ENCODE peak calls at places on chromosomes 6 and 20, in ten cellular contexts. X, V, L, K, P, O, G, N, E and A are unnamed samples.

GRCh38 chr6:53761036-53761435 is 33.8 kb upstream of the LRRC1 start:
- DNase-seq in X (no peak), P (no peak), E (no peak), K (no peak), L (no peak), V (no peak), O (no peak), N (no peak), G (no peak), A (no peak)

GRCh38 chr20:21046413-21047070 is 59.6 kb downstream of the LINC00237 start:
- DNase-seq in O (no peak), V (peak; percentile 91), E (no peak), L (no peak), P (no peak), K (no peak), X (no peak), G (no peak), N (no peak), A (no peak)

GRCh38 chr20:5834436-5835005 is 84.3 kb downstream of the SHLD1 start:
- DNase-seq in X (no peak), G (no peak), N (no peak), K (no peak), O (no peak), E (no peak), P (no peak), V (no peak), L (no peak), A (no peak)

GRCh38 chr6:168314948-168315347 is 4.6 kb downstream of the DACT2 start:
- DNase-seq in V (no peak), N (no peak), X (no peak), O (no peak), K (no peak), G (no peak), P (peak; percentile 89), E (no peak), L (no peak), A (no peak)

GRCh38 chr6:169233832-169234231 is 19.8 kb downstream of the THBS2 start:
- DNase-seq in O (no peak), N (no peak), L (no peak), P (no peak), G (no peak), E (no peak), V (no peak), K (no peak), X (peak; percentile 14), A (no peak)

GRCh38 chr6:2563635-2564034 is 187.1 kb downstream of the MYLK4 start:
- DNase-seq in N (no peak), X (no peak), P (peak; percentile 19), K (no peak), L (no peak), V (no peak), G (no peak), E (no peak), O (peak; percentile 59), A (no peak)

GRCh38 chr6:143992285-143992684 is 15.8 kb downstream of the PLAGL1 start:
- DNase-seq in K (no peak), V (no peak), E (no peak), N (no peak), P (no peak), L (no peak), G (no peak), X (no peak), O (no peak), A (no peak)

GRCh38 chr6:29637247-29637646 is 4.3 kb upstream of the GABBR1 start:
- DNase-seq in X (no peak), V (no peak), E (no peak), L (no peak), K (no peak), O (no peak), G (no peak), P (no peak), N (no peak), A (no peak)

GRCh38 chr20:24149881-24150307 is 161.3 kb upstream of the GGTLC1 start:
- DNase-seq in X (no peak), E (peak; percentile 40), G (no peak), V (peak; percentile 74), K (peak; percentile 30), N (peak; percentile 41), L (no peak), O (no peak), P (no peak), A (no peak)
- TF ChIP-seq CTCF in X (no peak), E (no peak), G (peak; percentile 12), V (no peak), K (peak; percentile 41), N (peak; percentile 66), L (no peak), O (no peak), P (peak; percentile 54), A (no peak)

GRCh38 chr6:31114540-31114876 is at the start of gene PSORS1C1:
- DNase-seq in P (peak; percentile 94), K (peak; percentile 77), L (peak; percentile 89), E (peak; percentile 77), G (peak; percentile 97), X (peak; percentile 83), O (no peak), N (no peak), V (peak; percentile 94), A (no peak)

GRCh38 chr6:31113861-31114539 is 600 bp upstream of the PSORS1C1 start:
- DNase-seq in G (peak; percentile 83), V (no peak), N (no peak), K (no peak), E (no peak), X (no peak), O (no peak), P (peak; percentile 47), L (no peak), A (no peak)

GRCh38 chr6:31116661-31117385 is 2.2 kb downstream of the PSORS1C1 start:
- DNase-seq in E (no peak), L (no peak), P (peak; percentile 61), O (no peak), N (no peak), V (no peak), K (peak; percentile 60), G (peak; percentile 38), X (no peak), A (no peak)

GRCh38 chr6:31115941-31116560 is 1.5 kb downstream of the PSORS1C1 start:
- DNase-seq in P (no peak), L (no peak), K (no peak), G (no peak), E (no peak), X (no peak), N (no peak), O (no peak), V (no peak), A (no peak)

GRCh38 chr6:31114970-31115849 is 610 bp downstream of the PSORS1C1 start:
- DNase-seq in E (no peak), N (no peak), P (peak; percentile 76), V (no peak), L (no peak), O (no peak), K (no peak), X (no peak), G (peak; percentile 69), A (no peak)
- TF ChIP-seq CTCF in E (no peak), N (no peak), P (peak; percentile 29), V (no peak), L (no peak), O (no peak), K (no peak), X (no peak), G (peak; percentile 42), A (no peak)

GRCh38 chr20:14333734-14334133 is 3.7 kb downstream of the FLRT3 start:
- DNase-seq in G (no peak), X (no peak), L (no peak), E (no peak), N (no peak), O (no peak), P (no peak), V (no peak), K (no peak), A (no peak)

GRCh38 chr20:14336667-14337066 is 745 bp downstream of the FLRT3 start:
- DNase-seq in V (no peak), X (no peak), O (no peak), E (no peak), P (peak; percentile 22), G (peak; percentile 26), N (no peak), L (no peak), K (no peak), A (no peak)

GRCh38 chr20:14335122-14335521 is 2.3 kb downstream of the FLRT3 start:
- DNase-seq in L (no peak), N (no peak), X (no peak), O (no peak), G (no peak), V (no peak), K (no peak), E (no peak), P (no peak), A (no peak)

GRCh38 chr20:14334306-14334930 is 3.0 kb downstream of the FLRT3 start:
- DNase-seq in X (peak; percentile 47), O (no peak), L (no peak), G (peak; percentile 60), N (peak; percentile 15), V (no peak), E (no peak), P (peak; percentile 61), K (no peak), A (no peak)

DNA sequence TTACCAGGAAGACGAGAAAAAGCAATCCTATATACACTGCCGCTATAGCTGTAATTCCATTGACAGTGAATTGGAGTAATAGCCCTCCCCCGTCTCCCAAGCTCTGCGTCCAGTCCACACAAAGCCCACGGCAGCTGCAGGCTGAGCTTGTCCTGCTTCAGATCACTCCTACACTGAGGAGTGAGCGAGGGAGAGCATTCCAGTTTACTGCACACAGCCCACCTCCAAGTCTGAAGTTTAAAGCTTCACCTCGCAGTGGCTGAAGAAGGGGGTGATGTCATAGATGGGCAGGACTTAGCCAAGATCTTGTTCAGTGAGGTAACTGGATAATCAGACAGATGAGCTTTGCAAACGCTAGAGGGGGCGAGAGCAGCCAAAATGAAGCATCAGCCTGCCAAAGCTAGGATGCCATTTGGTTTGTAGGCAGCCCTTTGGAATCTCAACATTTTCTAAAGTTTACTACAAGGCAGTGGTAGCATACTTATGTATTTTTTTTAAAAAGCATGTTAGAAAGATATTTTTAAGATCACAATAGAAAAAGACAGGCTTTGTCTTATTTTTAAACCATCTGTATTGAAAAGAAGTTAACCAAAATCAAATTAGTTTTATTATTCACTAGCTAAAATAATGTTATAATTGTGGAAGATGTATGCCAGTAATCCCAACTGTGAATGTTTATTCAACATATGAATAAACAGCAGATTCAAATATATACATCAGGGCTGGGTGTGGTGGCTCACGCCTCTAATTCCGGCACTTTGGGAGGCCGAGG is at the start of gene FLRT3:
- DNase-seq in E (peak; percentile 73), G (peak; percentile 96), L (peak; percentile 70), V (peak; percentile 93), N (peak; percentile 67), O (peak; percentile 46), X (peak; percentile 85), K (peak; percentile 25), P (peak; percentile 95), A (peak; percentile 17)
- TF ChIP-seq CTCF in E (peak; percentile 59), G (peak; percentile 89), L (peak; percentile 56), V (peak; percentile 71), N (peak; percentile 87), O (peak; percentile 69), X (no peak), K (peak; percentile 52), P (peak; percentile 69), A (no peak)

DNA sequence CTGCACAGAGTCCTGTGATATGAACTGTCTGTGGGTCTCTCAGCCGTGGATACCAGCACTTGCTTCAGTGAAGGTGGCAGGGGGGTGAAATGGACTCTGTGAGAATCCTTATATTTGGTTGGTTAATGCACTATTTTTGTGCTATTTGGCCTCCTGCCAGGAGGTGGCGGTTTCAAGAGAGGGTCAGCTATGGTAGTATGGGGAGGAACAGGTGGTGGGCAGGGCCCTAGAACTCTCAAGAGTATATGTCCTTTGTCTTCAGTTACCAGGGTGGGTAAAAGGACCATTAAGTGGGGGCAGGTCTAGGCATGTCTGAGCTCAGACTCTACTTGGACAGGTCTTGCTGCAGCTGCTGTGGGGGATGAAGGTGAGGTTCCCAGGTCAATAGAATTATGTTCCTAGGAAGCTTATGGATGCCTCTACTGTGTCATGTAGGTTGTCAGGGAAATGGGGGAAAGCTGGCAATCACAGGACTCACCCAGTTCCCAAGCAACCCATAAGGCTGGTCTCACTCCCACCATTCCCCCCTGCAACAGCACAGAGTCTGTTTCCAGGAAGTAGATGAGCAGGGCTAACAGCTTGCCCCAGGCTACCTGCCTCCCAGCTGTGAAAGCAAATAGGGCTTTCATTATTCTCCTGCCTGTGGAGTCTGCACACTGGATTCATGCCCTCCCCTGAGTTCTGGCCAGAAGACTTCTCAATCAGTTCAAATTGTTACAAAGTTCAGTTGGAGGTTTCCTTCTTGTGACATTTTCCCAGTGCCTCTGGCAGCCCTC is 56.8 kb upstream of the PHIP start:
- DNase-seq in X (no peak), V (no peak), O (no peak), K (no peak), P (no peak), N (no peak), L (no peak), E (no peak), G (no peak), A (no peak)
- TF ChIP-seq CTCF in X (no peak), V (no peak), O (no peak), K (no peak), P (no peak), N (no peak), L (no peak), E (no peak), G (no peak), A (no peak)